ENCODE peak calls at places on chromosomes 1 and 21, in four cellular contexts. A is heart right ventricle, B is EL, F is iPS DF 6.9. E is an unnamed sample.

GRCh38 chr1:145960468-145961108 is 2.8 kb upstream of the LIX1L start:
- DNase-seq in B (peak; percentile 71), A (peak; percentile 88), F (peak; percentile 74), E (peak; percentile 58)

GRCh38 chr1:28147264-28148094 is 29.0 kb downstream of the PTAFR start:
- DNase-seq in A (no peak), F (no peak), B (no peak), E (no peak)

GRCh38 chr1:236795757-236796719 is 946 bp downstream of the MTR start:
- DNase-seq in B (peak; percentile 52), A (peak; percentile 34), F (no peak), E (peak; percentile 67)

GRCh38 chr1:53294557-53294956 is 33.3 kb downstream of the LRP8 start:
- DNase-seq in F (no peak), A (no peak), B (peak; percentile 67), E (peak; percentile 53)

GRCh38 chr21:27838585-27838984 is 871.7 kb upstream of the ADAMTS5 start:
- DNase-seq in B (no peak), A (no peak), F (no peak), E (no peak)

GRCh38 chr1:107804134-107804533 is 160.8 kb downstream of the VAV3 start:
- DNase-seq in B (no peak), A (no peak), F (no peak), E (no peak)

GRCh38 chr1:2555634-2556276 is 416 bp upstream of the TNFRSF14 start:
- DNase-seq in B (no peak), F (no peak), A (peak; percentile 82), E (peak; percentile 38)

GRCh38 chr1:62438163-62438562 is 1.3 kb downstream of the USP1 start:
- DNase-seq in B (peak; percentile 41), F (no peak), A (no peak), E (peak; percentile 8)

GRCh38 chr21:31236528-31236927 is 107.5 kb downstream of the TIAM1 start:
- DNase-seq in A (no peak), B (peak; percentile 9), F (no peak), E (no peak)

GRCh38 chr1:161973924-161974845 is 49.5 kb downstream of the OLFML2B start:
- DNase-seq in A (peak; percentile 35), B (no peak), F (no peak), E (no peak)

GRCh38 chr21:37800496-37801061 is 115.7 kb downstream of the KCNJ6 start:
- DNase-seq in B (no peak), A (no peak), F (no peak), E (peak; percentile 22)

GRCh38 chr1:189656628-189657027 is 821.0 kb downstream of the BRINP3 start:
- DNase-seq in A (no peak), F (no peak), B (no peak), E (no peak)

GRCh38 chr1:204685236-204686006 is at the start of gene LRRN2:
- DNase-seq in B (peak; percentile 9), A (no peak), F (no peak), E (no peak)

GRCh38 chr1:46394108-46394871 is at the start of gene FAAH:
- DNase-seq in A (peak; percentile 45), B (peak; percentile 35), F (no peak), E (peak; percentile 35)

GRCh38 chr1:152756872-152757271 is 953 bp upstream of the KPRP start:
- DNase-seq in B (no peak), F (no peak), A (no peak), E (no peak)

GRCh38 chr1:205793959-205794730 is 18.9 kb downstream of the SLC41A1 start:
- DNase-seq in B (no peak), A (no peak), F (no peak), E (no peak)

GRCh38 chr1:181936768-181937581 is 124.5 kb downstream of the ZNF648 start:
- DNase-seq in B (peak; percentile 15), A (peak; percentile 15), F (peak; percentile 87), E (no peak)

GRCh38 chr1:244502630-244503029 is 41.6 kb downstream of the CATSPERE start:
- DNase-seq in B (no peak), F (no peak), A (no peak), E (no peak)

GRCh38 chr21:46585191-46585953 is 19.5 kb downstream of the S100B start:
- DNase-seq in B (no peak), A (no peak), F (no peak), E (no peak)

GRCh38 chr1:210257698-210258395 is 25.3 kb downstream of the SERTAD4 start:
- DNase-seq in A (no peak), F (no peak), B (no peak), E (no peak)

GRCh38 chr1:43034195-43034658 is 75.6 kb upstream of the SLC2A1 start:
- DNase-seq in A (no peak), F (no peak), B (no peak), E (no peak)

GRCh38 chr1:17539526-17540254 is at the start of gene ARHGEF10L:
- DNase-seq in A (peak; percentile 22), B (peak; percentile 39), F (no peak), E (peak; percentile 23)